ENCODE peak calls at places on chromosomes 3 and 15, in four cellular contexts. One of them, this sample, is unnamed.
A peak's percentile ranks its signal among the peaks of the same experiment; 100 is the strongest.

GRCh38 chr3:38548154-38548931 is 52.2 kb downstream of the EXOG start:
- DNase-seq in cardiac muscle cell: peak; percentile 49
- DNase-seq in esophagus squamous epithelium: no peak
- DNase-seq in CD8-positive, alpha-beta memory T cell: no peak
- DNase-seq in this sample: no peak

GRCh38 chr15:91133511-91133910 is 33.5 kb downstream of the SV2B start:
- DNase-seq in cardiac muscle cell: no peak
- DNase-seq in esophagus squamous epithelium: no peak
- DNase-seq in CD8-positive, alpha-beta memory T cell: no peak
- DNase-seq in this sample: no peak

GRCh38 chr15:45027220-45027619 is 4.2 kb downstream of the SORD start:
- DNase-seq in cardiac muscle cell: peak; percentile 65
- DNase-seq in esophagus squamous epithelium: no peak
- DNase-seq in CD8-positive, alpha-beta memory T cell: no peak
- DNase-seq in this sample: no peak

GRCh38 chr3:84444726-84445521 is 513.9 kb upstream of the CADM2 start:
- DNase-seq in cardiac muscle cell: no peak
- DNase-seq in esophagus squamous epithelium: no peak
- DNase-seq in CD8-positive, alpha-beta memory T cell: no peak
- DNase-seq in this sample: no peak

GRCh38 chr3:81761904-81762565 is 590 bp upstream of the GBE1 start:
- DNase-seq in cardiac muscle cell: peak; percentile 5
- DNase-seq in esophagus squamous epithelium: no peak
- DNase-seq in CD8-positive, alpha-beta memory T cell: no peak
- DNase-seq in this sample: no peak

GRCh38 chr3:14288168-14288788 is 109.7 kb downstream of the LSM3 start:
- DNase-seq in cardiac muscle cell: no peak
- DNase-seq in esophagus squamous epithelium: no peak
- DNase-seq in CD8-positive, alpha-beta memory T cell: no peak
- DNase-seq in this sample: no peak

GRCh38 chr15:101170568-101171350 is 81.1 kb downstream of the CHSY1 start:
- DNase-seq in cardiac muscle cell: no peak
- DNase-seq in esophagus squamous epithelium: no peak
- DNase-seq in CD8-positive, alpha-beta memory T cell: no peak
- DNase-seq in this sample: no peak

GRCh38 chr15:101723161-101723873 is 956 bp downstream of the TARS3 start:
- DNase-seq in cardiac muscle cell: no peak
- DNase-seq in esophagus squamous epithelium: no peak
- DNase-seq in CD8-positive, alpha-beta memory T cell: peak; percentile 17
- DNase-seq in this sample: no peak

GRCh38 chr15:62416535-62416934 is 251.4 kb upstream of the C2CD4B start:
- DNase-seq in cardiac muscle cell: no peak
- DNase-seq in esophagus squamous epithelium: no peak
- DNase-seq in CD8-positive, alpha-beta memory T cell: no peak
- DNase-seq in this sample: no peak

GRCh38 chr3:178352300-178353021 is 183.8 kb upstream of the KCNMB2 start:
- DNase-seq in cardiac muscle cell: peak; percentile 37
- DNase-seq in esophagus squamous epithelium: no peak
- DNase-seq in CD8-positive, alpha-beta memory T cell: no peak
- DNase-seq in this sample: no peak

GRCh38 chr15:88745075-88745474 is 58.2 kb upstream of the ACAN start:
- DNase-seq in cardiac muscle cell: no peak
- DNase-seq in esophagus squamous epithelium: no peak
- DNase-seq in CD8-positive, alpha-beta memory T cell: no peak
- DNase-seq in this sample: no peak

GRCh38 chr3:42256135-42256819 is 9.7 kb downstream of the CCK start:
- DNase-seq in cardiac muscle cell: no peak
- DNase-seq in esophagus squamous epithelium: no peak
- DNase-seq in CD8-positive, alpha-beta memory T cell: no peak
- DNase-seq in this sample: no peak

GRCh38 chr3:129989391-129989790 is 14.9 kb downstream of the TRH start:
- DNase-seq in cardiac muscle cell: no peak
- DNase-seq in esophagus squamous epithelium: no peak
- DNase-seq in CD8-positive, alpha-beta memory T cell: no peak
- DNase-seq in this sample: no peak

GRCh38 chr15:65409284-65409631 is 13.5 kb downstream of the IGDCC4 start:
- DNase-seq in cardiac muscle cell: no peak
- DNase-seq in esophagus squamous epithelium: no peak
- DNase-seq in CD8-positive, alpha-beta memory T cell: no peak
- DNase-seq in this sample: no peak

GRCh38 chr3:133856316-133856715 is 39.4 kb downstream of the RAB6B start:
- DNase-seq in cardiac muscle cell: no peak
- DNase-seq in esophagus squamous epithelium: no peak
- DNase-seq in CD8-positive, alpha-beta memory T cell: no peak
- DNase-seq in this sample: no peak

GRCh38 chr15:64193971-64194370 is 31.1 kb upstream of the PPIB start:
- DNase-seq in cardiac muscle cell: peak; percentile 30
- DNase-seq in esophagus squamous epithelium: no peak
- DNase-seq in CD8-positive, alpha-beta memory T cell: no peak
- DNase-seq in this sample: no peak

GRCh38 chr3:61682671-61683408 is 121.5 kb downstream of the PTPRG start:
- DNase-seq in cardiac muscle cell: no peak
- DNase-seq in esophagus squamous epithelium: no peak
- DNase-seq in CD8-positive, alpha-beta memory T cell: no peak
- DNase-seq in this sample: no peak

GRCh38 chr15:30770759-30771158 is 133.0 kb upstream of the FAN1 start:
- DNase-seq in cardiac muscle cell: no peak
- DNase-seq in esophagus squamous epithelium: no peak
- DNase-seq in CD8-positive, alpha-beta memory T cell: no peak
- DNase-seq in this sample: no peak

GRCh38 chr15:25248583-25249235 is 190.1 kb downstream of the UBE3A start:
- DNase-seq in cardiac muscle cell: no peak
- DNase-seq in esophagus squamous epithelium: no peak
- DNase-seq in CD8-positive, alpha-beta memory T cell: no peak
- DNase-seq in this sample: no peak

GRCh38 chr3:52052831-52053306 is 3.5 kb downstream of the DUSP7 start:
- DNase-seq in cardiac muscle cell: peak; percentile 63
- DNase-seq in esophagus squamous epithelium: peak; percentile 23
- DNase-seq in CD8-positive, alpha-beta memory T cell: peak; percentile 30
- DNase-seq in this sample: no peak

GRCh38 chr3:79361748-79362378 is 405.9 kb downstream of the ROBO1 start:
- DNase-seq in cardiac muscle cell: peak; percentile 73
- DNase-seq in esophagus squamous epithelium: no peak
- DNase-seq in CD8-positive, alpha-beta memory T cell: no peak
- DNase-seq in this sample: no peak

GRCh38 chr3:134423153-134423552 is 48.9 kb upstream of the AMOTL2 start:
- DNase-seq in cardiac muscle cell: peak; percentile 50
- DNase-seq in esophagus squamous epithelium: no peak
- DNase-seq in CD8-positive, alpha-beta memory T cell: no peak
- DNase-seq in this sample: no peak

GRCh38 chr3:22937536-22937935 is 265.6 kb upstream of the UBE2E2 start:
- DNase-seq in cardiac muscle cell: no peak
- DNase-seq in esophagus squamous epithelium: no peak
- DNase-seq in CD8-positive, alpha-beta memory T cell: no peak
- DNase-seq in this sample: no peak

GRCh38 chr3:102233881-102234280 is 200.9 kb upstream of the ZPLD1 start:
- DNase-seq in cardiac muscle cell: no peak
- DNase-seq in esophagus squamous epithelium: no peak
- DNase-seq in CD8-positive, alpha-beta memory T cell: no peak
- DNase-seq in this sample: no peak

DNA sequence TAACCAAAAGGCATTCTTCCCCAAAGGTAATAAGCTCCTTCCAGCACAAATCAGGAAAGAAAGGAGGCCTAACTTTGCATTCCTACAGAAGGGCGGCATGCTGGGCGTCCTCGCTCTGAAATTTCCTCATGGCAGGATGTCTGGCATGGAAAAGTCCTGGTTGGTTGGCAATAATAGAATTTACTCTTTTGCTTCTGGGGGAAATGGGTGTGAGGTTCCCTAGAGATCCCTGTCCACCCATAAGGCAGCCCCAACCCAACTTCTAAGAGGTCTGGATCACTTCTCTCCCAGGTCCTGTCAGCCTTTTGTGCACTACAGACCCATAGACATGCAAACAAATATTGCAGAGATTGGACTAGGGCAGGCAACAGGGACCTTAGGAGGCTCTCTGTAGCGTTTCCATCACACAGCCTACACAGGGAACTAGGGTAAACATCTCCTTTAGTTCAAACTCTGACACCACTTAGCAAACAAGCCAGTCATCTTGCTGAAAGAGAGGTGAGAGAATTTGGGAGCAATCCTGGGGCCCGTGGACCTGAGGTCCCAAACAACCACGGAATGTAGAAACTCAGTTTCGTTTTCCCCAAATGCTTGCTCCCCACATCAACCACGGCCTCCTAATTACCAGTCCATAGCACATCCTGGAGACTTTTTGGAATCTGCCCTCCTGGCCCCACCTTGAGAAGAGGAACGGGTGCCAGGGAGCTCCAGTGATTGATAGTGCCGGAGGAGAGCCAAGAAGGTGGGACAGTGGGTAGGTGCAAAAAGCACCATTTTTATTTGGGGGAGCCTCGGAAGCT is 2.1 kb downstream of the ZIC4 start:
- DNase-seq in cardiac muscle cell: no peak
- DNase-seq in esophagus squamous epithelium: no peak
- DNase-seq in CD8-positive, alpha-beta memory T cell: no peak
- DNase-seq in this sample: no peak
- H3K4me3 ChIP-seq in cardiac muscle cell: no peak overlapping the region
- H3K4me3 ChIP-seq in esophagus squamous epithelium: no peak overlapping the region
- H3K4me3 ChIP-seq in CD8-positive, alpha-beta memory T cell: no peak overlapping the region
- H3K4me3 ChIP-seq in this sample: no peak overlapping the region

DNA sequence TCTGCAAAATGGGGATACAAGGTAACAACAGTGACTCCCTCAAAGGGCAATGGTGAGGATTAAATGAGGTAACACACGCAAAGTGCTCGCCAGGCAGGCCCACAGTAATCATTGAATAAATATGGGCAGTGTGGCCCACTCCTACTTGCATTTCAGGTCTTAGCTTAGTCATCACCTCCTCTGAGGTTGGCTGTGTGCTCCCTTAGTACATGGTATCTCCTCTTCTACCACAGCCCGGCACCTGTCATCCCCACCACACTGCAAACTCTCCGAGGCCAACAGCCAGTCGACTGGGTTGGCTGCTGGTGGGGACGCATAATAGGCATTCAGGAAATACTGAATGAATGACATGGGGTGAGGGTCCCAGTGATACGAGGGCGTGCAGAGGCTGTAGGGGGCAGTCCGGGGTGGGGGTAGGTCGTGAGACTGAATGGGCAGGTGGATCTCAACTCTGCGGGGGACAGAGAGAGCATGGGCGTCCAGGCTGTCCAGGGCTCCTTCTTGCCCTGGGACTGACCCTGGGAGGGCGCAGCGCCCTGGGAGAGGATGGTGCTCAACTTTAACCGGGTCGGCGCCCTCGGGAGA is 375 bp upstream of the MYZAP start:
- DNase-seq in cardiac muscle cell: no peak
- DNase-seq in esophagus squamous epithelium: no peak
- DNase-seq in CD8-positive, alpha-beta memory T cell: no peak
- DNase-seq in this sample: no peak
- H3K4me3 ChIP-seq in cardiac muscle cell: peak overlapping the region; percentile 51
- H3K4me3 ChIP-seq in esophagus squamous epithelium: peak overlapping the region; percentile 61
- H3K4me3 ChIP-seq in CD8-positive, alpha-beta memory T cell: peak overlapping the region; percentile 47
- H3K4me3 ChIP-seq in this sample: peak overlapping the region; percentile 50

DNA sequence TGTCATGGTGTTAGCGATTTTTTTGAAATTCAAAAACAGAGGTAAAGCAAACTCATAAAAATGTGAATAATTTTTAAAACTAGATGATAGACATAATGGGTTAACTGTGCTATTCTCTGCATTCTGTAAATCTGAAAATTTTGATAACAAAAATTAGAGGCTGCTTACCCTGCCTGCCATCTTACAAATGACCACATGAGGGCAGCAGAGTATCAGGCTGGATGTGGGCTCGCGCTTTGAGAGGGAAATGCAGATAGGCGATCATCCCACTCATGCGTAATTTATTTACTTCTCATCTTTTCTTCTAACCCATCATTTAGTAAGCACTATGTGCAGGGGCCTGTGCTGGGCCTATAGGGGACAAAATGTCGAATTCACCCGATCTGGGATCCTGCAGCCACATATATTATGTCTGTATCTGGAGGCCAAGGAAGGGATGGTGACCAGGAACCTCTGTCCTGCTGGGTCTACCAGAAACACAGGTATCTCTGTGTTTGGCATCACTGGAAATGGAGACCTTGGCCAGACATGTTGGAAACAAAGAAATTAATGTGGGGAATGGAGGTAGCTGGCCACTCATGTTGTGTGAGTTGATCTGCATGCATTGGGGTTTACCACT is 7.8 kb upstream of the RAD18 start:
- DNase-seq in cardiac muscle cell: peak; percentile 62
- DNase-seq in esophagus squamous epithelium: no peak
- DNase-seq in CD8-positive, alpha-beta memory T cell: peak; percentile 65
- DNase-seq in this sample: peak; percentile 70
- H3K4me3 ChIP-seq in cardiac muscle cell: no peak overlapping the region
- H3K4me3 ChIP-seq in esophagus squamous epithelium: no peak overlapping the region
- H3K4me3 ChIP-seq in CD8-positive, alpha-beta memory T cell: no peak overlapping the region
- H3K4me3 ChIP-seq in this sample: no peak overlapping the region

DNA sequence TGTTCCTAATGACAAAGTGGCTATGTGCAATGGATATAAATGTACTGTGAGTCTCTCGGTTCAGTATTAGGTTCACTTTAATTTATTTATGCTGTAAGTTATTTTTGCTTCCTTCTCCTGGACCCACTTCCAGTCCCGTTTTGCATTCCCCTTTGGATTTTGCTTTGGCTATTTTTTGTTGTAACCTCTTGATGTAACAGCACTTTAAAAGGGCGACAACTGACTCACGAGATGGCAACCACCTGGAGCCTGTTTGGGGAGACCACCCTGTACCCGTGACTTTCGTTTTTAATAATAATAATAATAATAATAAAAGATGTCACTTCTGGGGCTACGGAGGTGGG is 5.6 kb downstream of the RNU6-1 start:
- DNase-seq in cardiac muscle cell: no peak
- DNase-seq in esophagus squamous epithelium: no peak
- DNase-seq in CD8-positive, alpha-beta memory T cell: no peak
- DNase-seq in this sample: no peak
- H3K4me3 ChIP-seq in cardiac muscle cell: peak overlapping the region; percentile 10
- H3K4me3 ChIP-seq in esophagus squamous epithelium: peak overlapping the region; percentile 23
- H3K4me3 ChIP-seq in CD8-positive, alpha-beta memory T cell: peak overlapping the region; percentile 25
- H3K4me3 ChIP-seq in this sample: peak overlapping the region; percentile 63

GRCh38 chr3:185151959-185152432 is 864 bp downstream of the C3orf70 start:
- DNase-seq in cardiac muscle cell: no peak
- DNase-seq in esophagus squamous epithelium: no peak
- DNase-seq in CD8-positive, alpha-beta memory T cell: no peak
- DNase-seq in this sample: no peak
- H3K4me3 ChIP-seq in cardiac muscle cell: peak overlapping the region; percentile 26
- H3K4me3 ChIP-seq in esophagus squamous epithelium: peak overlapping the region; percentile 44
- H3K4me3 ChIP-seq in CD8-positive, alpha-beta memory T cell: no peak overlapping the region
- H3K4me3 ChIP-seq in this sample: no peak overlapping the region

DNA sequence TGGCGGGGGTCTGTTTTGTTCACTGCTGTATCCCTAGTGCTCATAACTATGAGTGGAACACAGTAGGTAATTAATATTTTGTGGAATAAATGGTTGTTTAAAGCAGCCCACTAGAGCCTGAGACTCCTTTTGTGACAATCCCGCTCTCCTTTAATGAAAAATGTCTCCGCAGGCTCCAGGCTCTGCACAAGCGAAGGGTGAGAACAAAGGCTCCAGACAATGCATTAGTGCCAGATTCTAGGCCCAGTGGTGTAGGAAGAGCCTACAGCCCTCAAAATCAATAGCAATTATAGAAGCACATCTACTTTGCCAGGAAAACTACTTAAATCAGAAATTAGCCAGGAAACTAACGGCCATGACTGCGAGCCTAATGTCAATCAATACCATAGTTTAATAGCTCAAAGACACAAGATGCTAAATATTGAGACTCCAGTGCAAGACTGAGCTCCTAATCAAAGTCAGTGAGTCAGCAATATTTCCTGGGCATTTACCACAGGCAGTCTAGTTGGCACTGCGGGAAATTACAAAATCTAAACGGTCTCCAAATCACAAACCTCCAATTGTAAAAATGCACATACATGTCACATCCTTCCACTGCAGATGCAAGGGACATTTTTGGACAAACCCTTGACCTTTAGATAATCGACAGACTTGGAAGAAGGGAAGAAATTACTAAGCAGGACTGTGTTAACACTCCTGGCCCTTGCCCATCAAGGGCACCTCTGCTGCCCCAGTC is 2.3 kb downstream of the ANXA2 start:
- DNase-seq in cardiac muscle cell: no peak
- DNase-seq in esophagus squamous epithelium: no peak
- DNase-seq in CD8-positive, alpha-beta memory T cell: no peak
- DNase-seq in this sample: no peak
- H3K4me3 ChIP-seq in cardiac muscle cell: no peak overlapping the region
- H3K4me3 ChIP-seq in esophagus squamous epithelium: peak overlapping the region; percentile 59
- H3K4me3 ChIP-seq in CD8-positive, alpha-beta memory T cell: no peak overlapping the region
- H3K4me3 ChIP-seq in this sample: no peak overlapping the region

This sample was measured in naive thymus-derived CD4-positive, alpha-beta T cell.